ENCODE peak calls at places on chromosomes 12 and 14, in ten cellular contexts. S is tibial nerve, F is cardiac muscle cell, H is ovary, Y is mesenchymal stem cell, J is H9, G is stomach, L is left ventricle myocardium inferior, U is pancreas, W is heart left ventricle. I is an unnamed sample. For H3K4me1, the result is how much of the 10 kb centered on the place peaks cover.

GRCh38 chr14:92704036-92704804 is 44.2 kb downstream of the LGMN start:
- DNase-seq in S (peak), F (no peak), H (no peak), Y (no peak), J (no peak), G (peak), L (no peak), U (no peak), W (no peak), I (no peak)

GRCh38 chr14:55581011-55581806 is 1.2 kb downstream of the KTN1 start:
- DNase-seq in S (no peak), F (peak), H (peak), Y (peak), J (peak), G (peak), L (peak), U (peak), W (peak), I (peak)

GRCh38 chr12:52216107-52216506 is 16.9 kb upstream of the KRT7 start:
- DNase-seq in S (no peak), F (no peak), H (no peak), Y (no peak), J (no peak), G (no peak), L (no peak), U (no peak), W (no peak), I (no peak)

GRCh38 chr14:69968151-69968550 is 88.9 kb downstream of the SMOC1 start:
- DNase-seq in S (no peak), F (no peak), H (no peak), Y (no peak), J (no peak), G (no peak), L (no peak), U (no peak), W (no peak), I (no peak)

GRCh38 chr12:49673446-49674317 is 33.5 kb downstream of the FMNL3 start:
- DNase-seq in S (peak), F (peak), H (peak), Y (peak), J (peak), G (peak), L (peak), U (peak), W (peak), I (peak)

GRCh38 chr14:105748204-105748578 is 221.8 kb downstream of the TMEM121 start:
- DNase-seq in S (no peak), F (no peak), H (no peak), Y (no peak), J (no peak), G (no peak), L (peak), U (no peak), W (peak), I (no peak)

GRCh38 chr12:18468521-18469075 is 207.3 kb downstream of the PIK3C2G start:
- DNase-seq in S (no peak), F (peak), H (no peak), Y (peak), J (no peak), G (no peak), L (no peak), U (no peak), W (no peak), I (no peak)

GRCh38 chr12:116222358-116222757 is 55.1 kb downstream of the MED13L start:
- DNase-seq in S (peak), F (peak), H (peak), Y (peak), J (no peak), G (peak), L (no peak), U (peak), W (peak), I (peak)

GRCh38 chr12:108457006-108457733 is 57.9 kb upstream of the FICD start:
- DNase-seq in S (peak), F (peak), H (no peak), Y (peak), J (peak), G (no peak), L (no peak), U (no peak), W (peak), I (peak)

GRCh38 chr12:53989227-53990113 is 4.5 kb downstream of the HOXC10 start:
- DNase-seq in S (no peak), F (peak), H (no peak), Y (peak), J (no peak), G (no peak), L (no peak), U (no peak), W (no peak), I (peak)

GRCh38 chr12:112149596-112149995 is 24.2 kb downstream of the TRAFD1 start:
- DNase-seq in S (no peak), F (no peak), H (no peak), Y (no peak), J (no peak), G (no peak), L (no peak), U (peak), W (no peak), I (peak)

GRCh38 chr12:22046968-22047390 is 961 bp downstream of the CMAS start:
- DNase-seq in S (no peak), F (peak), H (no peak), Y (no peak), J (no peak), G (no peak), L (no peak), U (no peak), W (no peak), I (no peak)

GRCh38 chr14:39264558-39264957 is 30.8 kb downstream of the MIA2 start:
- DNase-seq in S (no peak), F (peak), H (no peak), Y (peak), J (no peak), G (no peak), L (no peak), U (no peak), W (no peak), I (no peak)

GRCh38 chr14:95291859-95292542 is 27.7 kb downstream of the CLMN start:
- DNase-seq in S (peak), F (peak), H (peak), Y (peak), J (peak), G (peak), L (peak), U (peak), W (peak), I (no peak)

GRCh38 chr12:104181313-104181712 is 34.3 kb upstream of the TXNRD1 start:
- DNase-seq in S (no peak), F (peak), H (no peak), Y (no peak), J (no peak), G (no peak), L (no peak), U (no peak), W (no peak), I (no peak)

GRCh38 chr14:58960945-58961731 is 227.3 kb upstream of the DAAM1 start:
- DNase-seq in S (no peak), F (no peak), H (no peak), Y (no peak), J (no peak), G (no peak), L (no peak), U (no peak), W (no peak), I (no peak)

GRCh38 chr12:68373836-68374314 is 41.7 kb upstream of the MDM1 start:
- DNase-seq in S (no peak), F (no peak), H (no peak), Y (no peak), J (no peak), G (no peak), L (no peak), U (no peak), W (no peak), I (no peak)

GRCh38 chr12:121345151-121345810 is 6.9 kb downstream of the ANAPC5 start:
- DNase-seq in S (no peak), F (no peak), H (no peak), Y (no peak), J (no peak), G (no peak), L (no peak), U (no peak), W (no peak), I (no peak)

GRCh38 chr12:67426067-67426466 is 156.9 kb downstream of the CAND1 start:
- DNase-seq in S (no peak), F (peak), H (no peak), Y (peak), J (no peak), G (no peak), L (no peak), U (peak), W (no peak), I (peak)

GRCh38 chr14:68683326-68683725 is 109.5 kb downstream of the ZFP36L1 start:
- DNase-seq in S (no peak), F (peak), H (peak), Y (no peak), J (no peak), G (no peak), L (no peak), U (no peak), W (no peak), I (no peak)
- H3K4me1 ChIP-seq in S (under half), F (under half), H (under half), Y (under half), J (under half), G (half or more), L (half or more), U (half or more), W (under half), I (half or more)

DNA sequence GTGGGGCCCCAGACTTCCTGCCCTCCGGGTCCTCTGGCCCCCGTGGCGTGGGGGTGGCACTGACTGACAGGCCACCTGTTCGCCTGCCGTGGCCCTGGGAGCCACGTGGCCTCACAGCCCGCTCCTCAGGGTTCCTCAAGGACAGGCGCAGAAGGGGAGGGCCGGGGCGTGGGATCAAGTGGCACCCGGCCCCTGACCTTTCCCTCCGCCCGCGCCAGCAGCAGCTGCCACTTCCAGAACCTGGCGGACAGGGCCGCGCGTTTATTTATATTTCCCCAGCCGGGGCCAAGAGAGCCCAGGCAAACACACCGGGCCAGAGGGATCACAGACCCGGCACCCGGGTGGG is 92.6 kb downstream of the RFLNA start:
- DNase-seq in S (no peak), F (no peak), H (no peak), Y (peak), J (no peak), G (peak), L (peak), U (peak), W (peak), I (no peak)
- H3K4me1 ChIP-seq in S (under half), F (under half), H (under half), Y (half or more), J (under half), G (half or more), L (half or more), U (under half), W (half or more), I (under half)

GRCh38 chr12:9361879-9362326 is 153.7 kb upstream of the PZP start:
- DNase-seq in S (no peak), F (no peak), H (no peak), Y (no peak), J (peak), G (no peak), L (no peak), U (no peak), W (no peak), I (no peak)
- H3K4me1 ChIP-seq in S (under half), F (under half), H (under half), Y (under half), J (under half), G (under half), L (under half), U (under half), W (under half), I (under half)

DNA sequence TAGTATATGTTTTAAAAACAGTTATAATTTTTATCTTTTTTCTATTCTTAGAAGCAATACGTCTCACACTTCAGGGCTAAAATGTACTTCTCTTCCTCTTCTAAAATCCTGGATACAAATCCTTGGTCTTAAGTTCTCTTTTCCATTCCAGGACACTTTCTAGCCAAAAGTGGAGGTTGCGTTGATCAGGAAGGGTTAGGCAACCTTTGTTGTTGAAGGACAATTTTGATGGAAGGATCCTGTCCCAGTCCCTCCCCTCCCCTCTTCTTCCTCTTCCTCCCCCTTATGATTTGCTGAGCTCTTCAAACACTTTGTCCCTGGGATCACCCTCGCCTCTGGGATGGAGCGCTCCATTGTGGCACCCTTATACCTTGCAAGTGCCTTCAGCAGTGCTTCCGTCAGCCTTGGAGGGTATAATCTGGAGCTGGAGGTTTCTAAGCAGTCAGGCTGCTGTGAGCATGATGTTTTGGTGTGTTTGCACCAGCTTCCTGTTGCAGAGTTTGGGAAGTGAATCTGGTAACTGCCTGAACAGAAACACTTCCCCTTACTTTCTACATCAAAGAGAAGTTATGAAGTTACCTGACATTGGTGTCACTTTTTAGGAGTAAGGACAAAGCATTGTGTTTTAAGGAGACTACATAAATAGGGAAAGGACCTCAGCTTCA is 87.4 kb upstream of the SLC38A2 start:
- DNase-seq in S (no peak), F (no peak), H (no peak), Y (no peak), J (no peak), G (no peak), L (peak), U (no peak), W (peak), I (no peak)
- H3K4me1 ChIP-seq in S (under half), F (under half), H (under half), Y (under half), J (under half), G (half or more), L (half or more), U (under half), W (half or more), I (under half)

GRCh38 chr14:91375748-91376452 is 41.7 kb downstream of the CCDC88C start:
- DNase-seq in S (no peak), F (no peak), H (no peak), Y (no peak), J (no peak), G (no peak), L (no peak), U (no peak), W (no peak), I (no peak)

GRCh38 chr14:91374897-91375747 is 42.5 kb downstream of the CCDC88C start:
- DNase-seq in S (no peak), F (no peak), H (no peak), Y (no peak), J (no peak), G (peak), L (no peak), U (peak), W (no peak), I (no peak)

GRCh38 chr14:91373591-91374245 is 43.9 kb downstream of the CCDC88C start:
- DNase-seq in S (no peak), F (no peak), H (no peak), Y (no peak), J (no peak), G (no peak), L (no peak), U (no peak), W (no peak), I (no peak)

GRCh38 chr14:91372680-91373495 is 44.7 kb downstream of the CCDC88C start:
- DNase-seq in S (no peak), F (no peak), H (no peak), Y (no peak), J (no peak), G (peak), L (no peak), U (no peak), W (no peak), I (no peak)

GRCh38 chr14:91374287-91374880 is 43.2 kb downstream of the CCDC88C start:
- DNase-seq in S (no peak), F (no peak), H (no peak), Y (no peak), J (no peak), G (no peak), L (no peak), U (no peak), W (no peak), I (no peak)
- H3K4me1 ChIP-seq in S (under half), F (under half), H (under half), Y (under half), J (under half), G (half or more), L (half or more), U (under half), W (half or more), I (under half)

DNA sequence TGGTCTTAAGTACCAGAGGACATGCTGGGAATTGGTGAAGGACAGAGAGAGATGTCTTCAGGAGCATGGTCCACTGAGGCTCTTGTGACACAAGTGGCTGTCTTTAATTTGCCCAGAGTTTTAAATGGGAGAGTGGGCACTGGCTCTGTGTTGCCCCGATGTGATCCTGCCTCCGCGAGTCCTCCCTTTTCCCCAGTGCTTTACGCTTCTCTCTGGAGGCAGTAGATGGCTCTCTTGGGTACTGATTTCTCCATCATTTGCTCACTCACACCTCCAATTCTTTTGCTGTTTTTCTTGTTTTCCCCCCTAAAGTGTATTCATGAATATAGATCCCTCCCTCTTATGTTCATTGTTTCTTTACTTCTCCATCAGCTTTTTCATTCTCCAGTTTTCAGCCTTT is 74.3 kb downstream of the EMP1 start:
- DNase-seq in S (no peak), F (no peak), H (no peak), Y (no peak), J (no peak), G (no peak), L (no peak), U (no peak), W (no peak), I (no peak)
- H3K4me1 ChIP-seq in S (under half), F (under half), H (under half), Y (under half), J (under half), G (under half), L (under half), U (under half), W (under half), I (under half)

GRCh38 chr12:94152292-94153083 is 4.1 kb downstream of the PLXNC1 start:
- DNase-seq in S (no peak), F (no peak), H (no peak), Y (peak), J (no peak), G (no peak), L (no peak), U (no peak), W (no peak), I (peak)
- H3K4me1 ChIP-seq in S (under half), F (under half), H (under half), Y (under half), J (under half), G (under half), L (under half), U (under half), W (under half), I (under half)

GRCh38 chr12:124764870-124765570 is 98.6 kb downstream of the SCARB1 start:
- DNase-seq in S (peak), F (peak), H (no peak), Y (peak), J (no peak), G (no peak), L (no peak), U (no peak), W (no peak), I (peak)

GRCh38 chr12:124767075-124767821 is 96.4 kb downstream of the SCARB1 start:
- DNase-seq in S (peak), F (peak), H (peak), Y (peak), J (peak), G (peak), L (peak), U (peak), W (peak), I (peak)

GRCh38 chr12:124764451-124764850 is 99.2 kb downstream of the SCARB1 start:
- DNase-seq in S (peak), F (peak), H (no peak), Y (peak), J (no peak), G (no peak), L (peak), U (no peak), W (no peak), I (peak)

GRCh38 chr12:124766745-124767074 is 97.0 kb downstream of the SCARB1 start:
- DNase-seq in S (no peak), F (no peak), H (no peak), Y (no peak), J (no peak), G (no peak), L (no peak), U (no peak), W (no peak), I (no peak)

GRCh38 chr12:124765571-124766489 is 97.8 kb downstream of the SCARB1 start:
- DNase-seq in S (no peak), F (peak), H (no peak), Y (peak), J (no peak), G (no peak), L (no peak), U (no peak), W (no peak), I (no peak)
- H3K4me1 ChIP-seq in S (under half), F (under half), H (under half), Y (under half), J (under half), G (under half), L (under half), U (under half), W (under half), I (under half)

DNA sequence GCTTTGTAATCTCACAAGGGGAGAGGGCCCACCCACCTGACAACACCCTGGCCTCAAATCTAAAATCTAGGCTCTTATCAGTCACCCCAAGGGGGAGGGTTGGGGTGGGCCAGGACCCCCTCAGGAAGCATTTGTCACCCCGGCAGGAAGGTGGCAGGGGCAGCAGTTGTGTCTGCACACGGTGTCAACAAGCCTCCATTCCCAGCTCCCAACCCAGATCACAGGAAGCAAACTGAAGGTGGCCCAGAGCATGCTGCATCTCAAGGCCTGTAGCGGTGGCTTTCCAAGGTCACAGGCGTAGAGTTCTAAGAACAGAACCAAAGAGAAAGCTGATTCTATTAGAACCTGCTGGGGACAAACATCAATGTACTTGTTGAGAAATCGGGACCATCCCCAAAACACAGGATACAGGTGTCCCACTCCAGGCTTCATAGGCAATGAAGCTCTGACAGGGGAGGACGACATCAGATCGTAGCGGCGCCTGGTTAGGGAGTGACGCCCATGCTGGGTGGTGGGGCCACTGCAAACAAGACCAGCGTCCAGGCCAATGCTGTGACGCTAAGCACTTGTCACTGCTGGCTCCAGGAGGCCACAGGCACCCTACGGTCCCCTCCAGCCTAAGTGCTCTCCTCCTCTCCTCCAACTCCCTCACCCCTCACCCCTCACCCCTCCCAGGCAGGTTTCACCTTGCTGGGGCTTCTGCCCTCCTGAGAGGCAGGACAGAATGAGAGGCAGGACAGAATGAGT is 52.9 kb downstream of the CCDC88C start:
- DNase-seq in S (no peak), F (no peak), H (no peak), Y (no peak), J (no peak), G (no peak), L (no peak), U (no peak), W (no peak), I (no peak)
- H3K4me1 ChIP-seq in S (under half), F (under half), H (under half), Y (under half), J (under half), G (half or more), L (under half), U (under half), W (under half), I (under half)

I was measured in hepatocyte.